ENCODE peak calls at places on chromosome 18, in nine cellular contexts. B is K562, T is sigmoid colon, X is heart left ventricle, H is body of pancreas, K is PC-9, P is ovary, U is astrocyte, V is uterus. N is an unnamed sample.
A peak's percentile ranks its signal among the peaks of the same experiment; 100 is the strongest.

GRCh38 chr18:48803951-48804855 is 146.6 kb downstream of the SMAD7 start:
- DNase-seq in T (peak; percentile 26), X (peak; percentile 15), H (no peak), U (no peak), B (no peak), V (peak; percentile 11), K (no peak), P (no peak), N (peak; percentile 13)

GRCh38 chr18:30960661-30961060 is 81.9 kb downstream of the DSC3 start:
- DNase-seq in X (no peak), V (no peak), K (no peak), H (no peak), T (no peak), U (no peak), B (no peak), P (no peak), N (no peak)

GRCh38 chr18:30970201-30970816 is 72.2 kb downstream of the DSC3 start:
- DNase-seq in X (no peak), K (peak; percentile 39), H (no peak), U (peak; percentile 32), B (no peak), T (no peak), P (no peak), V (no peak), N (no peak)

GRCh38 chr18:57666818-57667497 is 45.3 kb upstream of the NARS1 start:
- DNase-seq in U (no peak), V (no peak), H (no peak), T (no peak), P (no peak), B (peak; percentile 66), K (no peak), X (no peak), N (no peak)

GRCh38 chr18:79438089-79438488 is 42.4 kb downstream of the NFATC1 start:
- DNase-seq in K (no peak), B (no peak), H (no peak), P (peak; percentile 49), U (no peak), X (no peak), T (no peak), V (no peak), N (no peak)

GRCh38 chr18:36519358-36519757 is 221.8 kb downstream of the FHOD3 start:
- DNase-seq in U (peak; percentile 69), K (no peak), V (no peak), T (no peak), P (no peak), H (no peak), B (no peak), X (no peak), N (no peak)

GRCh38 chr18:42339324-42339723 is 384.3 kb downstream of the PIK3C3 start:
- DNase-seq in H (no peak), P (no peak), T (no peak), U (peak; percentile 53), V (no peak), X (no peak), K (no peak), B (no peak), N (no peak)

GRCh38 chr18:79612291-79613108 is 67.1 kb upstream of the CTDP1 start:
- DNase-seq in U (no peak), X (no peak), T (peak; percentile 53), B (no peak), V (peak; percentile 8), P (no peak), K (no peak), H (peak; percentile 3), N (no peak)

GRCh38 chr18:43534511-43534910 is 257.2 kb upstream of the SYT4 start:
- DNase-seq in K (no peak), X (no peak), U (peak; percentile 8), V (no peak), B (no peak), P (no peak), T (no peak), H (no peak), N (no peak)

GRCh38 chr18:59123588-59124369 is 15.9 kb upstream of the SEC11C start:
- DNase-seq in H (no peak), K (peak; percentile 34), U (peak; percentile 95), V (no peak), T (no peak), B (no peak), X (no peak), P (no peak), N (no peak)

GRCh38 chr18:25464211-25464610 is 112.2 kb upstream of the ZNF521 start:
- DNase-seq in T (no peak), P (no peak), B (no peak), K (no peak), U (peak; percentile 62), X (no peak), H (no peak), V (no peak), N (no peak)

DNA sequence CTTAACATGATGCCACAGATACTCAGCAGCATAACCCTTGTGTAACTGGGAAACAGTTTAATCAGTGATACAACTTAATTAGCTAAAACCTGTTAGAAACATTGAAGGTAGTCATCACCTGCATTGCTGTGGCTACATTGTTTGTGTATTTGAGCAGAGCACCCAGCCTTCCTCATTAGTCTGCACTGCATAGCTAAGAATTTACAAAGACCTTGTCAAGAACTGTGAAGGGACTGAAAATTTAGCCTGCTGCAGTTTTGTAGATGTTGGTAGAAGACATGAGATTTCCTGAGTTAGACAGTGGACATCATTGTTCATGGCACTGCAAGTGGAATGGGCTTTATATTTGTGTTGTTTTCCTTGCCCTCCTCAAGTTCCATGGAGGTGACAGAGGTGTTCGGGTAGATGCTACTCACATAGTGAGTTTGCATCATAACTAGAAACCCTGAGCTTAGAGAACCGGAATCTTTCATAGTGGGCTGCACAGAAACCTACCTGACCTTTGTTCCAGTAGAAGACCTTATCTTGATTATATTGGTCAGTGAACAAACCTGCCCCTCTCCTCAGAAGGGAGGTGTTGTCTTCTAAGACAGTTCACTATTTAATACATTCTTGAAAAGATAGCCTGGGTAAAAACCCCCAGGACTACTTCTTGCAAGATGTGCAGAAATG is 12.5 kb downstream of the VAPA start:
- DNase-seq in V (no peak), P (no peak), T (no peak), K (no peak), H (no peak), X (no peak), B (no peak), U (no peak), N (no peak)
- TF ChIP-seq CTCF in V (no peak), P (no peak), T (no peak), K (no peak), H (no peak), X (no peak), B (no peak), U (no peak), N (no peak)

DNA sequence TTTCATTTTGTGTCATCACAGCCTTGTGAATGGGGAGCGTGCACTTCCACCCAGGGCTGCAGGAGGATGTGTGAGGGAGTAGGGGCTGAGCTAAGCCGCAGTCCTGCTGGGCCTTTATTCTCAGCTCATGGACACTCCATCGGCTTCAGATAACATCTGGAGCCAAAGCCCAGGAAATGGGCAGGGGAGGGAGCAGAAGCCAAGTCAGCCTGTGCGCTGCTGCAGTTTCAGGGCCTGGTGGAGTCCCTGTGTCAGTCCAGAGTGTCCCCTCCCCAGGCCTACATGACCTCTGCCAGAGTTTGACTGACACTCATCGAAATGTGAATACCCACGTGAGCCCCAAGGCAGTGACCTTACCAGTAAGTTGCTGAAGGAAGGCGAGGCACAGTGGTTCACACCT is 242.2 kb downstream of the LOXHD1 start:
- DNase-seq in U (no peak), B (no peak), K (no peak), T (no peak), H (no peak), P (no peak), V (no peak), X (no peak), N (no peak)
- H3K4me1 ChIP-seq in U (no peaks in the 10 kb centered on the region), B (no peaks in the 10 kb centered on the region), K (no peaks in the 10 kb centered on the region), T (no peaks in the 10 kb centered on the region), H (no peaks in the 10 kb centered on the region), P (peaks cover 14% of the 10 kb centered on the region), V (no peaks in the 10 kb centered on the region), X (peaks cover 81% of the 10 kb centered on the region), N (no peaks in the 10 kb centered on the region)

GRCh38 chr18:12858961-12859360 is 25.1 kb downstream of the PTPN2 start:
- DNase-seq in H (no peak), T (no peak), B (no peak), K (no peak), U (no peak), P (no peak), V (no peak), X (no peak), N (no peak)

GRCh38 chr18:12860530-12860929 is 23.5 kb downstream of the PTPN2 start:
- DNase-seq in K (no peak), T (no peak), X (no peak), B (no peak), P (no peak), H (no peak), V (no peak), U (no peak), N (no peak)

GRCh38 chr18:12855886-12856285 is 28.2 kb downstream of the PTPN2 start:
- DNase-seq in K (no peak), T (no peak), H (no peak), B (no peak), P (no peak), X (no peak), V (no peak), U (no peak), N (no peak)

GRCh38 chr18:12857991-12858544 is 26.0 kb downstream of the PTPN2 start:
- DNase-seq in U (no peak), K (no peak), P (no peak), H (no peak), X (no peak), B (no peak), T (no peak), V (no peak), N (no peak)

DNA sequence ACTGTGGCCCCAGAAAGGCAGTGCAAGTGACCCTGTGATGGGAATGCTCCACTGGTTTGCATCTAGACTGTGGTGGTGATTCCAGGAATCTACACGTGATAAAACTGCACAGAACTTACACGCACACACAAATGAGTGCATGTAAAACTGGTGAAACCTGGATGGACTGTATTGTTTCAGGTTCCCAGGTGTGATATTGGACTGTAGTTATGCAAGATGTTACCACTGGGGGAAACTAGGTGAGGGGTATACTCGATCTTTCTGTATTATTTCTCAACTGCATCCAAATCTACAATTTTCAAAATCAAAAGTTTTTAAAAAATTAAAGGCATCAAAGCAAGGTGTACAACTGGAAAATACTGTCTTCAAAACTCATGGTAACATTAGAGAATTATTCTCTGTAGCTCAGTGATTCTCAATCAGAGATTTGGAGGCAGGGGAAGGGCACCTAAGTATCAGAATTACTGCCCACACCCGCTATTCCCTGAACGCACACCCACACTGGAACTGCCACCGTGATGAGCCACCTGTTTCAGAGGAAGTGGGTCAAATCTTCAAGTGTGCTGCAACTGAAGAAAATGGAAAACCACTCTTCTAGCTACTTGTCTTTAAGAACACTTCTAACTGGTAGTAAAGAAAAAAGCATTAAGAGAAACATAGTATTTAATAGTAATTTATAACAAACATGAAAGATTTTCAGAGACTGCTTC is 26.7 kb downstream of the PTPN2 start:
- DNase-seq in K (no peak), V (no peak), X (no peak), U (no peak), T (no peak), H (no peak), B (no peak), P (no peak), N (no peak)
- H3K27ac ChIP-seq in K (no peak overlapping the region), V (no peak overlapping the region), X (no peak overlapping the region), U (no peak overlapping the region), T (no peak overlapping the region), H (no peak overlapping the region), B (no peak overlapping the region), P (no peak overlapping the region), N (no peak overlapping the region)

DNA sequence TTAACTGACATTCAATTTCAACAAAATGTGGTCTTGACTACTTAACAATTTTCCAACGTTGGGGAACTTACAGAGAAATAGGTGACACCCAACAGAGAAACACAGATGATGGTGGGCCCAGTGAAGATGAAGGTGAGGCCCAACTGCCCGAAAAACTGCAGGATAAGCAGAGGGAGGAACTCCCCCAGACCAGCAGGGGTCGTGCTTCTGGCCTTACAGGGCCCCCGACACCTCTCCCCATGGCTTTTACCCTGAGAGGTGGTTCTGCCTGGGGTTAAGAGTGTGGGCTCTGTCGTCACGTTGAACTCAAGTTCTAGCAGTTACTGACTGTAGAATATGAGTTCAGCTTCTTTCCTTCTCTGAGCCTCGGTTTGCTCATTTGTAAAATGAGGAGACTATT is 119.5 kb upstream of the SMIM21 start:
- DNase-seq in H (no peak), V (no peak), K (no peak), B (peak; percentile 14), X (no peak), T (no peak), P (no peak), U (no peak), N (no peak)
- TF ChIP-seq CTCF in H (no peak), V (no peak), K (no peak), B (peak; percentile 42), X (no peak), T (no peak), P (no peak), U (no peak), N (no peak)

N was measured in colonic mucosa.